ENCODE peak calls at places on chromosomes 2 and 18, in ten cellular contexts. M is activated CD8-positive, alpha-beta memory T cell treated with anti-CD3 and anti-CD28 coated beads, Interleukin-2, amount 50 U/mL, for 48 hours; J is NCI-H345; D is CD4-positive, alpha-beta memory T cell; X is naive thymus-derived CD8-positive, alpha-beta T cell; I is SK-N-MC; H is NCI-H446 treated with DMSO at 0.1 percent for 48 hours; R is left ventricle myocardium superior; V is NCI-H2081; L is anterior cingulate cortex. Q is an unnamed sample.

GRCh38 chr2:119408221-119408619 is 23.4 kb upstream of the TMEM37 start:
- DNase-seq in M (no peak), J (peak), D (no peak), X (no peak), I (no peak), H (no peak), R (no peak), V (no peak), L (no peak), Q (no peak)

GRCh38 chr18:24514439-24514838 is 54.0 kb downstream of the HRH4 start:
- DNase-seq in M (no peak), J (no peak), D (peak), X (peak), I (peak), H (no peak), R (no peak), V (no peak), L (no peak), Q (peak)

GRCh38 chr2:150939087-150939486 is 322.6 kb downstream of the RBM43 start:
- DNase-seq in M (no peak), J (peak), D (no peak), X (no peak), I (no peak), H (no peak), R (no peak), V (peak), L (no peak), Q (no peak)

GRCh38 chr2:20496069-20496468 is 49.2 kb downstream of the RHOB start:
- DNase-seq in M (no peak), J (no peak), D (no peak), X (no peak), I (no peak), H (no peak), R (no peak), V (no peak), L (no peak), Q (peak)

GRCh38 chr2:162245737-162246136 is 2.5 kb upstream of the FAP start:
- DNase-seq in M (no peak), J (no peak), D (no peak), X (no peak), I (no peak), H (no peak), R (no peak), V (no peak), L (no peak), Q (peak)

GRCh38 chr2:16169381-16169960 is 229.1 kb downstream of the MYCN start:
- DNase-seq in M (no peak), J (no peak), D (no peak), X (no peak), I (no peak), H (no peak), R (no peak), V (no peak), L (no peak), Q (no peak)

GRCh38 chr2:56012216-56012615 is 88.6 kb upstream of the EFEMP1 start:
- DNase-seq in M (no peak), J (no peak), D (no peak), X (no peak), I (no peak), H (no peak), R (no peak), V (no peak), L (no peak), Q (no peak)

GRCh38 chr2:45890094-45890646 is 238.7 kb downstream of the PRKCE start:
- DNase-seq in M (no peak), J (no peak), D (no peak), X (no peak), I (no peak), H (no peak), R (no peak), V (no peak), L (no peak), Q (no peak)

GRCh38 chr2:158004131-158004530 is 97.5 kb upstream of the UPP2 start:
- DNase-seq in M (no peak), J (no peak), D (no peak), X (no peak), I (no peak), H (peak), R (no peak), V (no peak), L (no peak), Q (peak)

Q was measured in mammary epithelial cell.